ENCODE peak calls at places on chromosomes 2 and 18, in eight cellular contexts. I is neural progenitor cell; X is colonic mucosa; M is CD4-positive, CD25-positive, alpha-beta regulatory T cell; F is aorta; B is thoracic aorta; E is lung; H is Peyer's patch. O is an unnamed sample.

GRCh38 chr2:55887906-55888625 is 35.5 kb downstream of the EFEMP1 start:
- DNase-seq in I (no peak), X (no peak), M (no peak), F (no peak), B (no peak), E (no peak), H (no peak), O (no peak)

GRCh38 chr2:51065276-51065675 is 33.3 kb upstream of the NRXN1 start:
- DNase-seq in I (no peak), X (no peak), M (no peak), F (no peak), B (no peak), E (no peak), H (no peak), O (no peak)

GRCh38 chr2:916935-917334 is 33.7 kb upstream of the SNTG2 start:
- DNase-seq in I (no peak), X (no peak), M (no peak), F (no peak), B (no peak), E (no peak), H (no peak), O (no peak)

GRCh38 chr18:23337599-23338444 is 115.3 kb upstream of the RIOK3 start:
- DNase-seq in I (peak), X (no peak), M (no peak), F (no peak), B (no peak), E (no peak), H (no peak), O (peak)

GRCh38 chr2:127508621-127509034 is 17.7 kb downstream of the IWS1 start:
- DNase-seq in I (no peak), X (peak), M (no peak), F (peak), B (peak), E (peak), H (peak), O (peak)

GRCh38 chr2:238289574-238289973 is 1.2 kb upstream of the PER2 start:
- DNase-seq in I (peak), X (no peak), M (no peak), F (peak), B (no peak), E (no peak), H (no peak), O (no peak)

GRCh38 chr2:37523861-37524362 is 147.5 kb downstream of the CDC42EP3 start:
- DNase-seq in I (no peak), X (peak), M (no peak), F (peak), B (peak), E (peak), H (peak), O (no peak)

GRCh38 chr2:135825855-135826190 is 11.2 kb downstream of the LCT start:
- DNase-seq in I (no peak), X (no peak), M (no peak), F (no peak), B (no peak), E (no peak), H (no peak), O (no peak)

GRCh38 chr18:48308027-48308635 is 101.1 kb downstream of the ZBTB7C start:
- DNase-seq in I (no peak), X (peak), M (no peak), F (no peak), B (no peak), E (no peak), H (no peak), O (no peak)

GRCh38 chr2:154912215-154912614 is 213.7 kb downstream of the KCNJ3 start:
- DNase-seq in I (no peak), X (peak), M (no peak), F (no peak), B (no peak), E (no peak), H (peak), O (no peak)

GRCh38 chr2:20418519-20418918 is 28.4 kb upstream of the RHOB start:
- DNase-seq in I (no peak), X (no peak), M (no peak), F (no peak), B (no peak), E (no peak), H (peak), O (no peak)

GRCh38 chr18:57737661-57738060 is 65.5 kb downstream of the ATP8B1 start:
- DNase-seq in I (no peak), X (no peak), M (no peak), F (peak), B (peak), E (peak), H (peak), O (no peak)

GRCh38 chr2:231185886-231186285 is 12.5 kb upstream of the ARMC9 start:
- DNase-seq in I (no peak), X (no peak), M (no peak), F (no peak), B (no peak), E (no peak), H (peak), O (no peak)

GRCh38 chr2:9306910-9307309 is 100.3 kb downstream of the ASAP2 start:
- DNase-seq in I (no peak), X (no peak), M (no peak), F (no peak), B (no peak), E (no peak), H (peak), O (no peak)

GRCh38 chr2:9302755-9303154 is 96.1 kb downstream of the ASAP2 start:
- DNase-seq in I (no peak), X (no peak), M (no peak), F (no peak), B (no peak), E (no peak), H (no peak), O (no peak)

GRCh38 chr2:9300214-9300613 is 93.6 kb downstream of the ASAP2 start:
- DNase-seq in I (no peak), X (no peak), M (no peak), F (no peak), B (no peak), E (no peak), H (no peak), O (no peak)

GRCh38 chr2:9300829-9301453 is 94.3 kb downstream of the ASAP2 start:
- DNase-seq in I (no peak), X (no peak), M (no peak), F (no peak), B (no peak), E (no peak), H (no peak), O (no peak)

GRCh38 chr2:9303528-9304225 is 97.1 kb downstream of the ASAP2 start:
- DNase-seq in I (no peak), X (no peak), M (no peak), F (no peak), B (no peak), E (no peak), H (no peak), O (no peak)
- H3K4me3 ChIP-seq in I (no peak), X (no peak), M (no peak), F (no peak), B (no peak), E (no peak), H (no peak), O (no peak)

GRCh38 chr2:223941579-223942277 is 3.4 kb downstream of the WDFY1 start:
- DNase-seq in I (no peak), X (no peak), M (peak), F (no peak), B (no peak), E (no peak), H (peak), O (peak)
- H3K4me3 ChIP-seq in I (no peak), X (no peak), M (peak), F (no peak), B (peak), E (no peak), H (no peak), O (no peak)

GRCh38 chr2:203909192-203909945 is 27.2 kb upstream of the ICOS start:
- DNase-seq in I (peak), X (peak), M (peak), F (no peak), B (no peak), E (no peak), H (no peak), O (peak)
- H3K4me3 ChIP-seq in I (no peak), X (no peak), M (peak), F (peak), B (peak), E (no peak), H (no peak), O (no peak)

GRCh38 chr18:55999641-56000040 is 411.6 kb upstream of the TCF4 start:
- DNase-seq in I (peak), X (no peak), M (no peak), F (no peak), B (no peak), E (no peak), H (no peak), O (no peak)

GRCh38 chr18:55997156-55997561 is 409.2 kb upstream of the TCF4 start:
- DNase-seq in I (no peak), X (no peak), M (no peak), F (no peak), B (no peak), E (no peak), H (no peak), O (peak)

GRCh38 chr18:55998071-55998522 is 410.1 kb upstream of the TCF4 start:
- DNase-seq in I (peak), X (no peak), M (no peak), F (no peak), B (no peak), E (no peak), H (no peak), O (peak)

GRCh38 chr18:56000041-56000440 is 412.0 kb upstream of the TCF4 start:
- DNase-seq in I (no peak), X (no peak), M (no peak), F (no peak), B (no peak), E (no peak), H (no peak), O (no peak)

GRCh38 chr18:55996726-55997125 is 408.7 kb upstream of the TCF4 start:
- DNase-seq in I (no peak), X (no peak), M (no peak), F (no peak), B (no peak), E (no peak), H (no peak), O (no peak)
- H3K4me3 ChIP-seq in I (no peak), X (no peak), M (no peak), F (no peak), B (no peak), E (no peak), H (no peak), O (no peak)

GRCh38 chr2:27495840-27496356 is 741 bp upstream of the GCKR start:
- DNase-seq in I (no peak), X (no peak), M (no peak), F (no peak), B (no peak), E (no peak), H (no peak), O (no peak)

GRCh38 chr2:27494284-27494943 is 586 bp downstream of the FNDC4 start:
- DNase-seq in I (peak), X (no peak), M (no peak), F (peak), B (peak), E (no peak), H (peak), O (peak)

GRCh38 chr2:27496357-27497287 is at the start of gene GCKR:
- DNase-seq in I (no peak), X (no peak), M (no peak), F (no peak), B (no peak), E (no peak), H (peak), O (peak)

GRCh38 chr2:27493948-27494283 is 1.1 kb downstream of the FNDC4 start:
- DNase-seq in I (no peak), X (no peak), M (no peak), F (no peak), B (no peak), E (no peak), H (no peak), O (no peak)

GRCh38 chr2:27494944-27495554 is at the start of gene FNDC4:
- DNase-seq in I (peak), X (no peak), M (peak), F (peak), B (no peak), E (no peak), H (peak), O (peak)
- H3K4me3 ChIP-seq in I (peak), X (peak), M (peak), F (peak), B (peak), E (peak), H (peak), O (peak)

GRCh38 chr2:45617496-45617895 is 6.4 kb upstream of the SRBD1 start:
- DNase-seq in I (no peak), X (no peak), M (no peak), F (no peak), B (no peak), E (no peak), H (no peak), O (no peak)
- H3K4me3 ChIP-seq in I (no peak), X (no peak), M (no peak), F (no peak), B (no peak), E (no peak), H (no peak), O (no peak)

GRCh38 chr18:13235981-13236380 is 17.4 kb downstream of the LDLRAD4 start:
- DNase-seq in I (no peak), X (no peak), M (no peak), F (peak), B (no peak), E (no peak), H (peak), O (no peak)

GRCh38 chr18:13235326-13235937 is 16.9 kb downstream of the LDLRAD4 start:
- DNase-seq in I (no peak), X (no peak), M (no peak), F (no peak), B (no peak), E (no peak), H (peak), O (no peak)

GRCh38 chr18:13237641-13238040 is 19.1 kb downstream of the LDLRAD4 start:
- DNase-seq in I (no peak), X (no peak), M (no peak), F (no peak), B (no peak), E (no peak), H (peak), O (no peak)

GRCh38 chr18:13236411-13236810 is 17.9 kb downstream of the LDLRAD4 start:
- DNase-seq in I (no peak), X (no peak), M (no peak), F (no peak), B (no peak), E (no peak), H (peak), O (no peak)

GRCh38 chr18:13237073-13237472 is 18.5 kb downstream of the LDLRAD4 start:
- DNase-seq in I (no peak), X (no peak), M (no peak), F (no peak), B (no peak), E (no peak), H (peak), O (no peak)
- H3K4me3 ChIP-seq in I (no peak), X (no peak), M (no peak), F (no peak), B (no peak), E (no peak), H (no peak), O (no peak)

GRCh38 chr18:9096698-9097097 is 5.8 kb upstream of the NDUFV2 start:
- DNase-seq in I (no peak), X (no peak), M (no peak), F (no peak), B (no peak), E (no peak), H (no peak), O (no peak)
- H3K4me3 ChIP-seq in I (no peak), X (no peak), M (no peak), F (no peak), B (no peak), E (no peak), H (no peak), O (no peak)

DNA sequence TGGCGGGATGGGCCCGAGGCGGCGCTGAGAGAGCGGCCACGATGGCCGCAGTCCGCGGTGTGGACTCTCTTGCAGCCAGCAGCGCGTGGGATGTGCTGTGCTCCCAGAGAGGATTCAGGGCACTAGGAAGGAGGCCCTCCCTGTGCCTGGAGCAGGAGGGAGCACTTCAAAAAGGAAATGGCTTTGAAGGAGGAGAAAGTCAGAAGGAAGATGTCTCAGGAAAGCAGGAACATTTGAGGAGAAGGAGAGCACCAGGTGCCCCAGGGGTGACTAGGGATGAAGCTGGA is 4.1 kb downstream of the LOXL3 start:
- DNase-seq in I (no peak), X (no peak), M (no peak), F (no peak), B (no peak), E (no peak), H (no peak), O (no peak)
- H3K4me3 ChIP-seq in I (peak), X (peak), M (no peak), F (no peak), B (peak), E (no peak), H (peak), O (peak)

DNA sequence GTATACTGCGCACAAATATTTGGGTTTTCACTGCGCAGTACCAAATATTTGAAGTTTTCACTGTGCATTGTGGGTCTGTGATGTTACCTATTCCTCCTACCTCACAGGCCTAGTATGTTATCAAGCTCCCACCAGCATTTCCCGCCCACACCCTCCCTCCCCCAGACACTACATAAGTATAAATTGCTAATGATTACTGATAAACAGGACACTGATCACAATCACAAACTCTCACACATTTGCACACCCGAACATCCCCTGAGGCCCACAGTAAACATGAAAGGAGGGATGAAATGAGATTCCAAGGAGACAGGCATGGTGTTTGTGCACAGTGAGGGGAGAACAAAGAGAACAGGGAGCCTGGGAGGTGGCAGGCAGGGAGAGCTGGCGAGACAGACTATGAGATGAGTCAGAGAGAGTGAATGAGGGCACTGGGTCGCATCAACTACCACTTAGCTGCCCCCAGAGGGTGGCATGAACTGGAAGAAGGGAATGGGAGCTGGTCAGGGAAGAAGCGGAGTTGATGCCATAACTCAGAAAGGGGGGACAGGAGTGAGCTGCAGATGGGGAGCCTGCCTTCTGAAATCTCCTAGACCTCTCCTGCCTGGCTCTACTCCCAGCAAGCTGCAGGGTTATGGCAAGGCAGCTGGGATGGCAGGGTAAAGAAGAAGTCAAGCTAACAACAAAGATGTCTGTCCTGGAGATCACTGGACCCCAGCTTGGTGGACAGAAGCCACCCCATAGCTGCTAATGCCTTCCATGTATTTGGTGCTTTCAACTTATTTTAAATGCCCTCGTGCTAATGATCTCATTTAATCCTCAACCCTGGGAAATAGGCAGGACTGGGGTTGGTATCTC is 5.2 kb downstream of the KIF3C start:
- DNase-seq in I (peak), X (no peak), M (no peak), F (no peak), B (no peak), E (no peak), H (no peak), O (no peak)
- H3K4me3 ChIP-seq in I (no peak), X (no peak), M (no peak), F (no peak), B (no peak), E (no peak), H (no peak), O (no peak)